ENCODE peak calls at places on chromosomes 2 and 18, in seven cellular contexts. One of them, this sample, is unnamed.

GRCh38 chr18:78693429-78693828 is 286.2 kb upstream of the SALL3 start:
- DNase-seq in effector memory CD8-positive, alpha-beta T cell: no peak
- DNase-seq in aorta: no peak
- DNase-seq in kidney tubule cell: no peak
- DNase-seq in amniotic stem cell: no peak
- DNase-seq in stimulated activated naive CD4-positive, alpha-beta T cell: no peak
- DNase-seq in cardiac muscle cell: no peak
- DNase-seq in this sample: no peak

GRCh38 chr2:105393373-105394055 is 5.3 kb downstream of the FHL2 start:
- DNase-seq in effector memory CD8-positive, alpha-beta T cell: no peak
- DNase-seq in aorta: peak; percentile 63
- DNase-seq in kidney tubule cell: no peak
- DNase-seq in amniotic stem cell: peak; percentile 57
- DNase-seq in stimulated activated naive CD4-positive, alpha-beta T cell: no peak
- DNase-seq in cardiac muscle cell: no peak
- DNase-seq in this sample: no peak

GRCh38 chr2:239223330-239224248 is 177.2 kb downstream of the HDAC4 start:
- DNase-seq in effector memory CD8-positive, alpha-beta T cell: no peak
- DNase-seq in aorta: peak; percentile 75
- DNase-seq in kidney tubule cell: no peak
- DNase-seq in amniotic stem cell: no peak
- DNase-seq in stimulated activated naive CD4-positive, alpha-beta T cell: no peak
- DNase-seq in cardiac muscle cell: no peak
- DNase-seq in this sample: no peak

GRCh38 chr2:168896783-168897182 is 4.3 kb upstream of the G6PC2 start:
- DNase-seq in effector memory CD8-positive, alpha-beta T cell: no peak
- DNase-seq in aorta: no peak
- DNase-seq in kidney tubule cell: no peak
- DNase-seq in amniotic stem cell: no peak
- DNase-seq in stimulated activated naive CD4-positive, alpha-beta T cell: no peak
- DNase-seq in cardiac muscle cell: no peak
- DNase-seq in this sample: no peak

GRCh38 chr2:121237980-121238665 is 46.9 kb downstream of the TFCP2L1 start:
- DNase-seq in effector memory CD8-positive, alpha-beta T cell: no peak
- DNase-seq in aorta: no peak
- DNase-seq in kidney tubule cell: peak; percentile 74
- DNase-seq in amniotic stem cell: no peak
- DNase-seq in stimulated activated naive CD4-positive, alpha-beta T cell: no peak
- DNase-seq in cardiac muscle cell: no peak
- DNase-seq in this sample: peak; percentile 2

GRCh38 chr2:205170399-205170798 is 511.9 kb upstream of the NRP2 start:
- DNase-seq in effector memory CD8-positive, alpha-beta T cell: no peak
- DNase-seq in aorta: no peak
- DNase-seq in kidney tubule cell: no peak
- DNase-seq in amniotic stem cell: no peak
- DNase-seq in stimulated activated naive CD4-positive, alpha-beta T cell: no peak
- DNase-seq in cardiac muscle cell: no peak
- DNase-seq in this sample: no peak

GRCh38 chr18:10035306-10035991 is 121.6 kb downstream of the VAPA start:
- DNase-seq in effector memory CD8-positive, alpha-beta T cell: no peak
- DNase-seq in aorta: no peak
- DNase-seq in kidney tubule cell: peak; percentile 52
- DNase-seq in amniotic stem cell: no peak
- DNase-seq in stimulated activated naive CD4-positive, alpha-beta T cell: no peak
- DNase-seq in cardiac muscle cell: no peak
- DNase-seq in this sample: peak; percentile 11

GRCh38 chr18:50775207-50775606 is 44.6 kb downstream of the MRO start:
- DNase-seq in effector memory CD8-positive, alpha-beta T cell: no peak
- DNase-seq in aorta: no peak
- DNase-seq in kidney tubule cell: no peak
- DNase-seq in amniotic stem cell: no peak
- DNase-seq in stimulated activated naive CD4-positive, alpha-beta T cell: no peak
- DNase-seq in cardiac muscle cell: no peak
- DNase-seq in this sample: no peak

This sample was measured in PC-3.